ENCODE peak calls at places on chromosomes 1 and 21, in four cellular contexts. One of them, this sample, is unnamed.
A peak's percentile ranks its signal among the peaks of the same experiment; 100 is the strongest.

GRCh38 chr21:37758997-37759396 is 157.3 kb downstream of the KCNJ6 start:
- DNase-seq in tibial artery: no peak
- DNase-seq in AG04449: no peak
- DNase-seq in CD8-positive, alpha-beta memory T cell: no peak
- DNase-seq in this sample: peak; percentile 59

GRCh38 chr1:203517426-203517974 is 23.5 kb downstream of the OPTC start:
- DNase-seq in AG04449: no peak
- DNase-seq in tibial artery: no peak
- DNase-seq in CD8-positive, alpha-beta memory T cell: no peak
- DNase-seq in this sample: no peak

GRCh38 chr1:98405581-98406059 is 255.9 kb upstream of the SNX7 start:
- DNase-seq in tibial artery: no peak
- DNase-seq in CD8-positive, alpha-beta memory T cell: no peak
- DNase-seq in AG04449: no peak
- DNase-seq in this sample: peak; percentile 20

GRCh38 chr1:53484705-53485477 is 25.7 kb downstream of the DMRTB1 start:
- DNase-seq in AG04449: no peak
- DNase-seq in CD8-positive, alpha-beta memory T cell: no peak
- DNase-seq in tibial artery: no peak
- DNase-seq in this sample: no peak

GRCh38 chr1:184664042-184664659 is 90.5 kb downstream of the EDEM3 start:
- DNase-seq in AG04449: no peak
- DNase-seq in tibial artery: peak; percentile 82
- DNase-seq in CD8-positive, alpha-beta memory T cell: peak; percentile 20
- DNase-seq in this sample: peak; percentile 80

GRCh38 chr1:21289700-21290545 is at the start of gene ECE1:
- DNase-seq in tibial artery: peak; percentile 75
- DNase-seq in CD8-positive, alpha-beta memory T cell: peak; percentile 48
- DNase-seq in AG04449: no peak
- DNase-seq in this sample: no peak

GRCh38 chr1:247156787-247157232 is 15.0 kb downstream of the ZNF124 start:
- DNase-seq in AG04449: no peak
- DNase-seq in CD8-positive, alpha-beta memory T cell: no peak
- DNase-seq in tibial artery: no peak
- DNase-seq in this sample: no peak

GRCh38 chr1:116478621-116479020 is 92.2 kb downstream of the CD58 start:
- DNase-seq in CD8-positive, alpha-beta memory T cell: no peak
- DNase-seq in AG04449: no peak
- DNase-seq in tibial artery: no peak
- DNase-seq in this sample: no peak

GRCh38 chr1:161084205-161084988 is 5.0 kb downstream of the NECTIN4 start:
- DNase-seq in CD8-positive, alpha-beta memory T cell: no peak
- DNase-seq in tibial artery: no peak
- DNase-seq in AG04449: no peak
- DNase-seq in this sample: peak; percentile 26

GRCh38 chr1:68459796-68460195 is 10.0 kb upstream of the RPE65 start:
- DNase-seq in CD8-positive, alpha-beta memory T cell: no peak
- DNase-seq in tibial artery: no peak
- DNase-seq in AG04449: no peak
- DNase-seq in this sample: peak; percentile 51

GRCh38 chr1:61388586-61388985 is 306.2 kb downstream of the NFIA start:
- DNase-seq in tibial artery: no peak
- DNase-seq in CD8-positive, alpha-beta memory T cell: no peak
- DNase-seq in AG04449: peak; percentile 16
- DNase-seq in this sample: peak; percentile 92

GRCh38 chr1:153553691-153554608 is 4.9 kb upstream of the S100A3 start:
- DNase-seq in CD8-positive, alpha-beta memory T cell: no peak
- DNase-seq in AG04449: no peak
- DNase-seq in tibial artery: peak; percentile 71
- DNase-seq in this sample: no peak

GRCh38 chr1:16155537-16156410 is at the start of gene EPHA2:
- DNase-seq in AG04449: no peak
- DNase-seq in CD8-positive, alpha-beta memory T cell: no peak
- DNase-seq in tibial artery: peak; percentile 90
- DNase-seq in this sample: peak; percentile 90

GRCh38 chr21:32336711-32337110 is 38.1 kb downstream of the MRAP start:
- DNase-seq in tibial artery: no peak
- DNase-seq in AG04449: no peak
- DNase-seq in CD8-positive, alpha-beta memory T cell: no peak
- DNase-seq in this sample: peak; percentile 48

GRCh38 chr1:62391369-62391971 is 45.4 kb upstream of the USP1 start:
- DNase-seq in CD8-positive, alpha-beta memory T cell: no peak
- DNase-seq in tibial artery: no peak
- DNase-seq in AG04449: no peak
- DNase-seq in this sample: no peak

GRCh38 chr1:112956503-112957132 is 622 bp upstream of the SLC16A1 start:
- DNase-seq in CD8-positive, alpha-beta memory T cell: peak; percentile 32
- DNase-seq in tibial artery: peak; percentile 65
- DNase-seq in AG04449: no peak
- DNase-seq in this sample: no peak

GRCh38 chr1:79362470-79362869 is 355.9 kb upstream of the ADGRL4 start:
- DNase-seq in AG04449: no peak
- DNase-seq in tibial artery: no peak
- DNase-seq in CD8-positive, alpha-beta memory T cell: no peak
- DNase-seq in this sample: no peak

GRCh38 chr1:41021526-41022308 is at the start of gene SLFNL1:
- DNase-seq in AG04449: no peak
- DNase-seq in CD8-positive, alpha-beta memory T cell: no peak
- DNase-seq in tibial artery: peak; percentile 62
- DNase-seq in this sample: peak; percentile 48

GRCh38 chr1:224273651-224274050 is 56.3 kb downstream of the NVL start:
- DNase-seq in AG04449: no peak
- DNase-seq in CD8-positive, alpha-beta memory T cell: no peak
- DNase-seq in tibial artery: no peak
- DNase-seq in this sample: peak; percentile 72

GRCh38 chr21:24693779-24694178 is 913.5 kb downstream of the MRPL39 start:
- DNase-seq in CD8-positive, alpha-beta memory T cell: no peak
- DNase-seq in AG04449: no peak
- DNase-seq in tibial artery: no peak
- DNase-seq in this sample: no peak

GRCh38 chr1:205680073-205680851 is at the start of gene SLC45A3:
- DNase-seq in AG04449: no peak
- DNase-seq in CD8-positive, alpha-beta memory T cell: peak; percentile 9
- DNase-seq in tibial artery: no peak
- DNase-seq in this sample: peak; percentile 33

GRCh38 chr1:115890618-115891017 is 49.7 kb upstream of the NHLH2 start:
- DNase-seq in tibial artery: no peak
- DNase-seq in CD8-positive, alpha-beta memory T cell: no peak
- DNase-seq in AG04449: no peak
- DNase-seq in this sample: no peak

GRCh38 chr1:156860639-156861423 is at the start of gene NTRK1:
- DNase-seq in CD8-positive, alpha-beta memory T cell: peak; percentile 53
- DNase-seq in AG04449: no peak
- DNase-seq in tibial artery: no peak
- DNase-seq in this sample: peak; percentile 7

GRCh38 chr1:9612162-9612845 is 23.6 kb downstream of the TMEM201 start:
- DNase-seq in CD8-positive, alpha-beta memory T cell: no peak
- DNase-seq in tibial artery: no peak
- DNase-seq in AG04449: no peak
- DNase-seq in this sample: no peak

GRCh38 chr1:193971595-193971994 is 785.2 kb upstream of the B3GALT2 start:
- DNase-seq in tibial artery: no peak
- DNase-seq in CD8-positive, alpha-beta memory T cell: no peak
- DNase-seq in AG04449: peak; percentile 58
- DNase-seq in this sample: peak; percentile 74

GRCh38 chr1:3824650-3825049 is 28.4 kb upstream of the LRRC47 start:
- DNase-seq in AG04449: no peak
- DNase-seq in tibial artery: peak; percentile 17
- DNase-seq in CD8-positive, alpha-beta memory T cell: no peak
- DNase-seq in this sample: no peak

GRCh38 chr1:53586765-53587164 is 127.6 kb downstream of the DMRTB1 start:
- DNase-seq in tibial artery: no peak
- DNase-seq in CD8-positive, alpha-beta memory T cell: no peak
- DNase-seq in AG04449: no peak
- DNase-seq in this sample: no peak

GRCh38 chr21:36473203-36473602 is 6.7 kb downstream of the CLDN14 start:
- DNase-seq in AG04449: no peak
- DNase-seq in tibial artery: no peak
- DNase-seq in CD8-positive, alpha-beta memory T cell: no peak
- DNase-seq in this sample: no peak

GRCh38 chr1:227712648-227713047 is 22.5 kb downstream of the JMJD4 start:
- DNase-seq in CD8-positive, alpha-beta memory T cell: no peak
- DNase-seq in AG04449: no peak
- DNase-seq in tibial artery: no peak
- DNase-seq in this sample: no peak

GRCh38 chr1:167499106-167499505 is 19.2 kb downstream of the CD247 start:
- DNase-seq in tibial artery: no peak
- DNase-seq in AG04449: no peak
- DNase-seq in CD8-positive, alpha-beta memory T cell: no peak
- DNase-seq in this sample: no peak

GRCh38 chr1:86741947-86742572 is 37.7 kb downstream of the SH3GLB1 start:
- DNase-seq in tibial artery: no peak
- DNase-seq in CD8-positive, alpha-beta memory T cell: peak; percentile 28
- DNase-seq in AG04449: no peak
- DNase-seq in this sample: peak; percentile 61

GRCh38 chr1:24955161-24955560 is 25.1 kb upstream of the RUNX3 start:
- DNase-seq in AG04449: no peak
- DNase-seq in tibial artery: no peak
- DNase-seq in CD8-positive, alpha-beta memory T cell: peak; percentile 41
- DNase-seq in this sample: no peak

GRCh38 chr1:33893147-33893830 is 29.4 kb downstream of the HMGB4 start:
- DNase-seq in CD8-positive, alpha-beta memory T cell: no peak
- DNase-seq in tibial artery: no peak
- DNase-seq in AG04449: peak; percentile 94
- DNase-seq in this sample: peak; percentile 42

GRCh38 chr21:36166705-36167104 is 10.1 kb downstream of the DOP1B start:
- DNase-seq in tibial artery: no peak
- DNase-seq in CD8-positive, alpha-beta memory T cell: no peak
- DNase-seq in AG04449: no peak
- DNase-seq in this sample: no peak

GRCh38 chr1:149934326-149934725 is 2.4 kb downstream of the MTMR11 start:
- DNase-seq in CD8-positive, alpha-beta memory T cell: no peak
- DNase-seq in AG04449: no peak
- DNase-seq in tibial artery: no peak
- DNase-seq in this sample: no peak

GRCh38 chr1:96865731-96866684 is 144.4 kb downstream of the PTBP2 start:
- DNase-seq in CD8-positive, alpha-beta memory T cell: no peak
- DNase-seq in AG04449: peak; percentile 91
- DNase-seq in tibial artery: no peak
- DNase-seq in this sample: peak; percentile 100

GRCh38 chr1:100249155-100249536 is 488 bp downstream of the DBT start:
- DNase-seq in AG04449: no peak
- DNase-seq in tibial artery: no peak
- DNase-seq in CD8-positive, alpha-beta memory T cell: no peak
- DNase-seq in this sample: peak; percentile 3

GRCh38 chr1:67285780-67286488 is 21.7 kb upstream of the IL12RB2 start:
- DNase-seq in CD8-positive, alpha-beta memory T cell: no peak
- DNase-seq in tibial artery: no peak
- DNase-seq in AG04449: no peak
- DNase-seq in this sample: peak; percentile 14

GRCh38 chr1:228647523-228648444 is 87.5 kb upstream of the RHOU start:
- DNase-seq in AG04449: no peak
- DNase-seq in CD8-positive, alpha-beta memory T cell: peak; percentile 6
- DNase-seq in tibial artery: peak; percentile 75
- DNase-seq in this sample: peak; percentile 52

GRCh38 chr1:163069142-163069541 is at the start of gene RGS4:
- DNase-seq in AG04449: peak; percentile 90
- DNase-seq in tibial artery: peak; percentile 71
- DNase-seq in CD8-positive, alpha-beta memory T cell: no peak
- DNase-seq in this sample: peak; percentile 99

GRCh38 chr1:163069655-163070277 is 605 bp downstream of the RGS4 start:
- DNase-seq in AG04449: no peak
- DNase-seq in tibial artery: no peak
- DNase-seq in CD8-positive, alpha-beta memory T cell: no peak
- DNase-seq in this sample: no peak

GRCh38 chr1:163066168-163066567 is 3.0 kb upstream of the RGS4 start:
- DNase-seq in AG04449: no peak
- DNase-seq in tibial artery: no peak
- DNase-seq in CD8-positive, alpha-beta memory T cell: no peak
- DNase-seq in this sample: no peak

GRCh38 chr1:163066686-163067085 is 2.5 kb upstream of the RGS4 start:
- DNase-seq in CD8-positive, alpha-beta memory T cell: no peak
- DNase-seq in tibial artery: no peak
- DNase-seq in AG04449: no peak
- DNase-seq in this sample: no peak

GRCh38 chr1:163068716-163069115 is 445 bp upstream of the RGS4 start:
- DNase-seq in AG04449: no peak
- DNase-seq in tibial artery: no peak
- DNase-seq in CD8-positive, alpha-beta memory T cell: no peak
- DNase-seq in this sample: peak; percentile 67
- H3K4me3 ChIP-seq in AG04449: peak overlapping the region; percentile 32
- H3K4me3 ChIP-seq in tibial artery: peak overlapping the region; percentile 51
- H3K4me3 ChIP-seq in CD8-positive, alpha-beta memory T cell: no peak overlapping the region
- H3K4me3 ChIP-seq in this sample: peak overlapping the region; percentile 75

GRCh38 chr1:8517579-8518489 is 199.9 kb downstream of the SLC45A1 start:
- DNase-seq in CD8-positive, alpha-beta memory T cell: no peak
- DNase-seq in tibial artery: no peak
- DNase-seq in AG04449: no peak
- DNase-seq in this sample: peak; percentile 52
- H3K4me3 ChIP-seq in CD8-positive, alpha-beta memory T cell: no peak overlapping the region
- H3K4me3 ChIP-seq in tibial artery: no peak overlapping the region
- H3K4me3 ChIP-seq in AG04449: no peak overlapping the region
- H3K4me3 ChIP-seq in this sample: no peak overlapping the region

DNA sequence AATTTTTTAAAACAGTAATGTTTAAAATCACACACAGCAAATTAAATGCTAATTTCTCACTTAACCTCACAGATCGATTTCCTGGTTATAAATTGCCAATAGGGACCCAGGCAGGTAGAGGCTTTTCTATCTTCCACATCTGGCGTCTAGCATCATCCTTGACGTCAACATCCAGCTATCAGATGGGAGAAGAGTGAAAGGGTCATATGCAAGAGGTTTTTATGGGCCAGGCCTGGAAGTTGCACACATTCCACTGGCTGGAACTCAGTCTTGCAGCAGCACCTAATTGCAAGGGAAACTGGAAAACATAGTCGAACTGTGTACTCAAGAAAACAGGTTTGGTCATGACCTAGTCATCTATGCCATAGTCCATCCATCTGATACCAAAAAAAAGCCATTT is 6.0 kb upstream of the EEIG2 start:
- DNase-seq in tibial artery: no peak
- DNase-seq in CD8-positive, alpha-beta memory T cell: no peak
- DNase-seq in AG04449: no peak
- DNase-seq in this sample: no peak
- H3K4me3 ChIP-seq in tibial artery: no peak overlapping the region
- H3K4me3 ChIP-seq in CD8-positive, alpha-beta memory T cell: no peak overlapping the region
- H3K4me3 ChIP-seq in AG04449: no peak overlapping the region
- H3K4me3 ChIP-seq in this sample: no peak overlapping the region

DNA sequence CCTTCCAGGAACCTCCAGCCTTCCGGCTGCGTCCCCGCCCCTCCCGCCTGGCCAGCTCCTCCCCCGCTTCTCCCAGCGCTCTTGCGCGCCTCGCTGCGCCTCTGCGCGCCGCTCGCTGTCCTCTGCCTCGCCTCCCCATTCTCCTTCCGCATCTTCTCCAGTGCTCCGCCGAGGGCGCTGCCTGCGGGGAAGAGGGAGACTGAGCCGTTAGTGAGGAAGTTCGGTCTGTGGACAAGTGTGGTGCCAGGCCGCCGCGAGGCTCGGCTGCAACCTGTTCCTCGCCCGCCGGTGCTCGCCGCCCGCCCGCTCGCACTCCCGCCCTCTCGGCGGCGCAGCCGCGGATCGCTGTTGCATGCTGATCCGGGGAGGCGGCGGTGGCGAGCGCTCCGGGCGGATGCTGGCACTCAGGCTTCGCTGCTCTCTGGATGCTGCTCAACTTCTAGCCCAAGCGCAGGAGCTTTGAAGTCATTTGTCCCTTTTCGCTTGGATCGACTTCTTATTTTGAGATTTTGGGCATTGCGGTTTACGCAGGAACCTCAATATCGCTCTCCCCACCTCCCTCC is 715 bp upstream of the CACNA1E start:
- DNase-seq in tibial artery: no peak
- DNase-seq in AG04449: no peak
- DNase-seq in CD8-positive, alpha-beta memory T cell: no peak
- DNase-seq in this sample: no peak
- H3K4me3 ChIP-seq in tibial artery: no peak overlapping the region
- H3K4me3 ChIP-seq in AG04449: no peak overlapping the region
- H3K4me3 ChIP-seq in CD8-positive, alpha-beta memory T cell: no peak overlapping the region
- H3K4me3 ChIP-seq in this sample: no peak overlapping the region

This sample was measured in cardiac fibroblast.